ENCODE peak calls at places on chromosome 9, in ten cellular contexts. T, G, S, O, F, N, B, W, R and U are unnamed samples.
A peak's percentile ranks its signal among the peaks of the same experiment; 100 is the strongest.

GRCh38 chr9:89917861-89918260 is 313.0 kb downstream of the GADD45G start:
- DNase-seq in T (no peak), G (no peak), S (peak; percentile 23), O (no peak), F (no peak), N (no peak), B (no peak), W (no peak), R (no peak), U (no peak)

GRCh38 chr9:124392855-124393460 is 22.3 kb downstream of the PSMB7 start:
- DNase-seq in T (peak; percentile 96), G (no peak), S (no peak), O (no peak), F (no peak), N (no peak), B (no peak), W (peak; percentile 78), R (no peak), U (peak; percentile 74)

GRCh38 chr9:127611796-127612790 is at the start of gene STXBP1:
- DNase-seq in T (peak; percentile 70), G (peak; percentile 76), S (peak; percentile 83), O (peak; percentile 93), F (peak; percentile 92), N (peak; percentile 92), B (peak; percentile 90), W (peak; percentile 85), R (peak; percentile 93), U (peak; percentile 80)

GRCh38 chr9:79778581-79778980 is 206.8 kb downstream of the TLE4 start:
- DNase-seq in T (no peak), G (no peak), S (no peak), O (no peak), F (no peak), N (no peak), B (no peak), W (no peak), R (no peak), U (no peak)

GRCh38 chr9:15306068-15306756 is 804 bp downstream of the TTC39B start:
- DNase-seq in T (peak; percentile 53), G (peak; percentile 26), S (peak; percentile 73), O (peak; percentile 45), F (peak; percentile 38), N (peak; percentile 64), B (peak; percentile 76), W (peak; percentile 84), R (peak; percentile 76), U (peak; percentile 20)

GRCh38 chr9:134212809-134213507 is 48.6 kb upstream of the RNU6ATAC start:
- DNase-seq in T (no peak), G (no peak), S (no peak), O (peak; percentile 6), F (peak; percentile 5), N (no peak), B (peak; percentile 25), W (peak; percentile 23), R (no peak), U (no peak)

GRCh38 chr9:34079181-34079580 is 30.5 kb upstream of the UBAP2 start:
- DNase-seq in T (peak; percentile 53), G (no peak), S (no peak), O (no peak), F (no peak), N (no peak), B (no peak), W (peak; percentile 75), R (no peak), U (peak; percentile 9)

GRCh38 chr9:95175523-95175922 is 142.0 kb downstream of the FANCC start:
- DNase-seq in T (no peak), G (no peak), S (no peak), O (no peak), F (no peak), N (no peak), B (no peak), W (no peak), R (no peak), U (no peak)

GRCh38 chr9:127829205-127829935 is 25.1 kb downstream of the ENG start:
- DNase-seq in T (no peak), G (no peak), S (no peak), O (no peak), F (no peak), N (no peak), B (no peak), W (no peak), R (no peak), U (no peak)

GRCh38 chr9:6354072-6354686 is 26.0 kb downstream of the TPD52L3 start:
- DNase-seq in T (peak; percentile 65), G (no peak), S (no peak), O (no peak), F (no peak), N (no peak), B (no peak), W (peak; percentile 73), R (peak; percentile 21), U (peak; percentile 28)

GRCh38 chr9:2262809-2263510 is 247.8 kb downstream of the SMARCA2 start:
- DNase-seq in T (peak; percentile 17), G (no peak), S (no peak), O (no peak), F (no peak), N (no peak), B (no peak), W (no peak), R (no peak), U (no peak)

GRCh38 chr9:105142406-105143092 is 101.9 kb upstream of the SLC44A1 start:
- DNase-seq in T (peak; percentile 90), G (no peak), S (no peak), O (no peak), F (no peak), N (no peak), B (no peak), W (no peak), R (no peak), U (no peak)

GRCh38 chr9:111959960-111960359 is 63.3 kb downstream of the UGCG start:
- DNase-seq in T (peak; percentile 80), G (no peak), S (no peak), O (no peak), F (no peak), N (no peak), B (no peak), W (peak; percentile 71), R (no peak), U (peak; percentile 36)
- H3K27ac ChIP-seq in T (peak overlapping the region; percentile 94), G (no peak overlapping the region), S (no peak overlapping the region), O (no peak overlapping the region), F (no peak overlapping the region), N (no peak overlapping the region), B (peak overlapping the region; percentile 44), W (no peak overlapping the region), R (peak overlapping the region; percentile 74), U (peak overlapping the region; percentile 79)

DNA sequence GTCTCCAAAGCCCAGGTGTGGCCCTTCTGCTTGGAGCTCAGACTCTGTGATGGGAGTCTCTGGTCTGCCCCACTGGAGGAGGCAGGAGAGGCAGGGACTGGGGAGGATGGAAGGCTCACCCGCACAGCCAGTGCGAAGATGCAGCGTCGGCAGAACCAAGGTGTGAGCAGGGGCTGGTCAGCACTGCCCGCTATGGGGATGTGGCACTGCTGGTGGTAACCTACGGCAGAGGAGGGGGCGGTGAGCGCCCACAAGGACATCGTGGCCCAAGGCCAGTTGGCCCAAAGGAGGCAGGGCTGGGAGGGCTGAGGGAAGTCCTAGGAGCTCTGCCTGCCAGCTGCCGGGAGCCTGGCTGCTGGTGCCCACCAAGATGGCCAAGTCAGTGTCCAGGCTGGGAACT is 7.3 kb downstream of the PHF19 start:
- DNase-seq in T (no peak), G (no peak), S (no peak), O (peak; percentile 19), F (no peak), N (no peak), B (peak; percentile 64), W (no peak), R (peak; percentile 48), U (no peak)
- H3K4me3 ChIP-seq in T (no peak overlapping the region), G (no peak overlapping the region), S (no peak overlapping the region), O (no peak overlapping the region), F (no peak overlapping the region), N (no peak overlapping the region), B (no peak overlapping the region), W (no peak overlapping the region), R (no peak overlapping the region), U (no peak overlapping the region)

GRCh38 chr9:37333288-37333687 is 89.2 kb upstream of the GRHPR start:
- DNase-seq in T (no peak), G (no peak), S (no peak), O (no peak), F (no peak), N (no peak), B (no peak), W (peak; percentile 2), R (no peak), U (no peak)

GRCh38 chr9:37335238-37335637 is 87.3 kb upstream of the GRHPR start:
- DNase-seq in T (no peak), G (no peak), S (no peak), O (no peak), F (no peak), N (no peak), B (no peak), W (no peak), R (no peak), U (no peak)

GRCh38 chr9:37329576-37329975 is 92.9 kb upstream of the GRHPR start:
- DNase-seq in T (peak; percentile 13), G (no peak), S (no peak), O (no peak), F (no peak), N (no peak), B (no peak), W (peak; percentile 31), R (no peak), U (no peak)

GRCh38 chr9:37331871-37332270 is 90.6 kb upstream of the GRHPR start:
- DNase-seq in T (no peak), G (no peak), S (no peak), O (no peak), F (no peak), N (no peak), B (no peak), W (no peak), R (no peak), U (no peak)

GRCh38 chr9:37332581-37332980 is 89.9 kb upstream of the GRHPR start:
- DNase-seq in T (no peak), G (no peak), S (no peak), O (no peak), F (no peak), N (no peak), B (no peak), W (no peak), R (no peak), U (no peak)
- H3K4me1 ChIP-seq in T (no peaks in the 10 kb centered on the region), G (no peaks in the 10 kb centered on the region), S (no peaks in the 10 kb centered on the region), O (no peaks in the 10 kb centered on the region), F (no peaks in the 10 kb centered on the region), N (no peaks in the 10 kb centered on the region), B (no peaks in the 10 kb centered on the region), W (no peaks in the 10 kb centered on the region), R (peaks cover 19% of the 10 kb centered on the region), U (no peaks in the 10 kb centered on the region)

GRCh38 chr9:73233359-73233758 is 81.7 kb downstream of the ANXA1 start:
- DNase-seq in T (no peak), G (no peak), S (no peak), O (no peak), F (no peak), N (no peak), B (no peak), W (no peak), R (no peak), U (no peak)
- H3K27ac ChIP-seq in T (no peak overlapping the region), G (no peak overlapping the region), S (no peak overlapping the region), O (no peak overlapping the region), F (no peak overlapping the region), N (no peak overlapping the region), B (no peak overlapping the region), W (no peak overlapping the region), R (no peak overlapping the region), U (no peak overlapping the region)

GRCh38 chr9:136533775-136534157 is 12.1 kb downstream of the NOTCH1 start:
- DNase-seq in T (peak; percentile 36), G (peak; percentile 73), S (no peak), O (no peak), F (no peak), N (no peak), B (no peak), W (no peak), R (no peak), U (no peak)
- H3K4me3 ChIP-seq in T (no peak overlapping the region), G (peak overlapping the region; percentile 11), S (no peak overlapping the region), O (no peak overlapping the region), F (peak overlapping the region; percentile 45), N (no peak overlapping the region), B (no peak overlapping the region), W (no peak overlapping the region), R (no peak overlapping the region), U (no peak overlapping the region)